ENCODE peak calls at places on chromosomes 5 and 9, in seven cellular contexts. S is prostate gland, Q is IMR-90, L is right lobe of liver, A is heart left ventricle, V is GM12892, N is erythroblast. H is an unnamed sample.

GRCh38 chr5:138662599-138662998 is 87.4 kb upstream of the HSPA9 start:
- DNase-seq in S (no peak), Q (no peak), L (no peak), A (no peak), V (no peak), N (no peak), H (no peak)

GRCh38 chr5:140408750-140409241 is 7.2 kb downstream of the ANKHD1 start:
- DNase-seq in S (no peak), Q (no peak), L (no peak), A (no peak), V (no peak), N (no peak), H (no peak)

GRCh38 chr9:86321373-86321772 is 32.8 kb downstream of the TUT7 start:
- DNase-seq in S (no peak), Q (peak; percentile 84), L (no peak), A (no peak), V (no peak), N (no peak), H (no peak)

GRCh38 chr5:94793113-94793815 is 174.8 kb downstream of the SLF1 start:
- DNase-seq in S (no peak), Q (peak; percentile 92), L (no peak), A (no peak), V (peak; percentile 21), N (no peak), H (peak; percentile 23)

GRCh38 chr5:181088289-181088688 is 42.7 kb downstream of the OR2V1 start:
- DNase-seq in S (no peak), Q (no peak), L (no peak), A (no peak), V (no peak), N (peak; percentile 50), H (peak; percentile 49)

GRCh38 chr5:29231153-29231552 is 1962.3 kb upstream of the CDH6 start:
- DNase-seq in S (no peak), Q (no peak), L (no peak), A (no peak), V (no peak), N (no peak), H (no peak)

GRCh38 chr9:83800236-83801033 is 17.1 kb downstream of the GKAP1 start:
- DNase-seq in S (no peak), Q (no peak), L (no peak), A (no peak), V (no peak), N (no peak), H (no peak)

GRCh38 chr9:811101-811531 is 30.4 kb upstream of the DMRT1 start:
- DNase-seq in S (peak; percentile 38), Q (peak; percentile 60), L (no peak), A (peak; percentile 60), V (no peak), N (no peak), H (no peak)

DNA sequence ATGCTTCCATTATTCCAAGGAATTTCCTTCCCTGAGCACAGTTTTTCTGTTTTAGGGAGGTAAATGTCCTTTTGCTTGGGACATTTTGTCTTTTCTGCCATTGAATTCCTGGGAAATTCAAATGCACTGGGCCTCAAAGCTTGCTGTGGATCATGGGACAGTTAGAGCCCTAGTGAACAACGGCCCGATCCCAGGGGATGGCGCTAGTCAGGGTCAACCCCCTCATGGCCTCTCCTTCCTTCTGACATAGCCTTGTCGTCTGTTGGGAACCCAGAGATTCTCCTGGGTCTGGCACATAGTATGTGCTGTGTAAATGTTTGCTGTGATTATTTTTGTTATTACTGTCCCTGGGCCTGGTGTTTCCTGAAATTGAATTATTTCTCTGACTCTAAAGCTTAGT is 30.7 kb upstream of the COL15A1 start:
- DNase-seq in S (no peak), Q (no peak), L (no peak), A (peak; percentile 62), V (no peak), N (no peak), H (no peak)
- TF ChIP-seq POLR2A in S (no peak), Q (no peak), L (no peak), A (no peak), V (no peak), N (no peak), H (no peak)

GRCh38 chr5:158456241-158456640 is 597.3 kb upstream of the CLINT1 start:
- DNase-seq in S (no peak), Q (no peak), L (no peak), A (no peak), V (no peak), N (no peak), H (no peak)
- TF ChIP-seq POLR2A in S (no peak), Q (no peak), L (no peak), A (no peak), V (no peak), N (no peak), H (no peak)

DNA sequence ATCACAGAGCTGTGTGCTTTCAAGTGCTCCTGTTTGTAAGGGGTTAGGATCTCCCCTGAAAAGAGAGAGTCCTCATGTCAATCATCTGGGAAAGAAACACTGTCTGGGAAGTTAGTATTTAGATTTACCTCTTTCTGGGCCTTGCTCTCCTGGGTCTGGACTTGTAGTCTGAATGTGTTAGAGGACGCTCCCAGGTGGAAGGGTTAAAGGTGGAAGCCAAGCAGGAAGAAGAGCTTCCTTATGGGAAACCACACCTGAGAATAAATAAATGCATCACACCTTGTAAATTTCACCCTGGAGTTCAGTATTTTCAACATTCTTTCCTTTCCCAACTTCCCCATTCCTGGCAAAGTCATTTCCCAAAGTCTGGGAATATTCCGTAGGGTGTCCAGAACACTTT is 1.3 kb downstream of the PLGRKT start:
- DNase-seq in S (no peak), Q (no peak), L (no peak), A (no peak), V (no peak), N (no peak), H (no peak)
- TF ChIP-seq POLR2A in S (no peak), Q (no peak), L (no peak), A (no peak), V (no peak), N (no peak), H (no peak)

DNA sequence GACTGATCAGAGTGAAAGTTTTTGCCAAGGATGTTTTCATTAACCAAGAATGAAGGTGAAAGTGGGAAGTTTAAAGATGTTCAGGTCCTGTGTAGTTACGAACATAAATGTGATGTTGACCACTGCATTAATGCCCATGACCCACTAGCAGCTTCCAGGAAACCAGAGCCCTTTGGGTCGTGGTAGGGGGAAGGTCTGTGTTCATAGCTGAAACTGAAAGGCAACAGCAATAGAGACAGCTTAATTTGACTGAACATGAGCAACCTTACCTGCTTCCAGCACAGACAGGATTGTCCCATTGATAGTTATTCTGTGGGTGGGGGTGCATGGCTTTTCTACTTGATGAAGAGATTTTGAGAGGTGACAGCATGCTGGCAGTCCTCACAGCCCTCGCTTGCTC is 21.1 kb downstream of the MARCHF6 start:
- DNase-seq in S (no peak), Q (no peak), L (no peak), A (no peak), V (no peak), N (no peak), H (no peak)
- TF ChIP-seq POLR2A in S (no peak), Q (no peak), L (no peak), A (no peak), V (no peak), N (no peak), H (no peak)

DNA sequence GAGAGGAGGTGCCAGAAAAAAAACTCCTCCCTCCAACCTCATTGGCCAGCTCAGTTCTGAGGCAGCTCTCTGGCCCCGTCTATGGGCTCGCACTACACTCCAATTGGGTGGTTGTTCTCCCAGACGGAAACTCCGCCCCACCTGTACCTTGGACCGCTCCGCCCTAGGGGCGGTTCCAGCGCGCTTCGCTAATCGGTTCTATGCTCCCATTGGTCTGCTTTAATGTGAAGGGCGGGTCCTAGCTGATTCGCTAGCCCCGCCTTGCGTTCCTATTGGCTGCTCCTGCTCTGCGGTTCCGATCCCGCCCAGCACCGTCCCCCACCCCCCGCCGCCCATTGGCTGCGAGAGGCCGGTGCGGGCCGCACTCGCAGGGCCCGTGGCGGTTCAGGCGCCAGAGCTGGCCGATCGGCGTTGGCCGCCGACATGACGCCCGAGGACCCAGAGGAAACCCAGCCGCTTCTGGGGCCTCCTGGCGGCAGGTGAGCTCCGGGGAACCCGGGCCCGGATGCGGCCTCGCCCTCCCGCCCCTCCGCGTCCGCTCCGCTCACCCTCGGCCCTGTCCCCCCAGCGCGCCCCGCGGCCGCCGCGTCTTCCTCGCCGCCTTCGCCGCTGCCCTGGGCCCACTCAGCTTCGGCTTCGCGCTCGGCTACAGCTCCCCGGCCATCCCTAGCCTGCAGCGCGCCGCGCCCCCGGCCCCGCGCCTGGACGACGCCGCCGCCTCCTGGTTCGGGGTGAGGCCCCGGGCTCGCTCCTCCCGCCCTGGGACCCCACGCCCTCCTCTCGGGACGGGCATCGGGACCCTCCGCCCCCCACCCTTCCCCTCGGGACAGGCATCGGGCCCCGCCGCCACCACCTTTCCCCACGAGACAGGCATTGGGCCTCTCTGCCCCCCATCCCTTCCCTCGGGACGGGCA is at the start of gene SLC2A8:
- DNase-seq in S (peak; percentile 100), Q (peak; percentile 99), L (peak; percentile 99), A (peak; percentile 99), V (peak; percentile 90), N (peak; percentile 99), H (peak; percentile 91)
- TF ChIP-seq POLR2A in S (peak; percentile 78), Q (peak; percentile 78), L (peak; percentile 94), A (peak; percentile 42), V (peak; percentile 4), N (no peak), H (peak; percentile 44)